ENCODE peak calls at places on chromosome 3, in four cellular contexts. One of them, this sample, is unnamed.

GRCh38 chr3:169203631-169204550 is 459.6 kb downstream of the MECOM start:
- DNase-seq in adrenal gland: no peak
- DNase-seq in cardiac fibroblast: peak
- DNase-seq in neural progenitor cell: no peak
- DNase-seq in this sample: no peak

GRCh38 chr3:20066848-20067617 is 26.8 kb downstream of the KAT2B start:
- DNase-seq in cardiac fibroblast: no peak
- DNase-seq in adrenal gland: no peak
- DNase-seq in neural progenitor cell: no peak
- DNase-seq in this sample: peak

GRCh38 chr3:128794067-128794768 is 68.2 kb downstream of the RAB7A start:
- DNase-seq in adrenal gland: peak
- DNase-seq in cardiac fibroblast: peak
- DNase-seq in neural progenitor cell: no peak
- DNase-seq in this sample: peak

GRCh38 chr3:157369712-157370447 is 66.8 kb upstream of the PTX3 start:
- DNase-seq in neural progenitor cell: peak
- DNase-seq in cardiac fibroblast: peak
- DNase-seq in adrenal gland: no peak
- DNase-seq in this sample: no peak

GRCh38 chr3:160403796-160404510 is 4.5 kb downstream of the SMC4 start:
- DNase-seq in neural progenitor cell: no peak
- DNase-seq in cardiac fibroblast: peak
- DNase-seq in adrenal gland: no peak
- DNase-seq in this sample: no peak

GRCh38 chr3:20773320-20773984 is 587.4 kb upstream of the SGO1 start:
- DNase-seq in cardiac fibroblast: no peak
- DNase-seq in adrenal gland: no peak
- DNase-seq in neural progenitor cell: no peak
- DNase-seq in this sample: no peak

GRCh38 chr3:120908803-120909601 is 997 bp downstream of the STXBP5L start:
- DNase-seq in neural progenitor cell: no peak
- DNase-seq in adrenal gland: no peak
- DNase-seq in cardiac fibroblast: peak
- DNase-seq in this sample: no peak

GRCh38 chr3:13110678-13111116 is 37.5 kb upstream of the IQSEC1 start:
- DNase-seq in cardiac fibroblast: no peak
- DNase-seq in neural progenitor cell: peak
- DNase-seq in adrenal gland: no peak
- DNase-seq in this sample: no peak

GRCh38 chr3:31166249-31166885 is 271.9 kb upstream of the GADL1 start:
- DNase-seq in neural progenitor cell: peak
- DNase-seq in cardiac fibroblast: peak
- DNase-seq in adrenal gland: peak
- DNase-seq in this sample: peak

GRCh38 chr3:168511428-168512014 is 415.8 kb upstream of the GOLIM4 start:
- DNase-seq in adrenal gland: no peak
- DNase-seq in cardiac fibroblast: peak
- DNase-seq in neural progenitor cell: no peak
- DNase-seq in this sample: no peak

GRCh38 chr3:168250415-168250861 is 154.7 kb upstream of the GOLIM4 start:
- DNase-seq in cardiac fibroblast: peak
- DNase-seq in neural progenitor cell: peak
- DNase-seq in adrenal gland: no peak
- DNase-seq in this sample: no peak

GRCh38 chr3:150293401-150294001 is 114.6 kb upstream of the TSC22D2 start:
- DNase-seq in neural progenitor cell: no peak
- DNase-seq in adrenal gland: no peak
- DNase-seq in cardiac fibroblast: peak
- DNase-seq in this sample: peak

GRCh38 chr3:143633816-143634215 is 214.5 kb downstream of the SLC9A9 start:
- DNase-seq in adrenal gland: no peak
- DNase-seq in cardiac fibroblast: peak
- DNase-seq in neural progenitor cell: no peak
- DNase-seq in this sample: no peak

GRCh38 chr3:117842086-117842485 is 1132.5 kb downstream of the TUSC7 start:
- DNase-seq in neural progenitor cell: no peak
- DNase-seq in cardiac fibroblast: no peak
- DNase-seq in adrenal gland: no peak
- DNase-seq in this sample: no peak

GRCh38 chr3:182710557-182711157 is 82.6 kb upstream of the ATP11B start:
- DNase-seq in neural progenitor cell: peak
- DNase-seq in adrenal gland: no peak
- DNase-seq in cardiac fibroblast: peak
- DNase-seq in this sample: no peak

GRCh38 chr3:149715247-149715646 is 37.0 kb downstream of the COMMD2 start:
- DNase-seq in neural progenitor cell: no peak
- DNase-seq in adrenal gland: no peak
- DNase-seq in cardiac fibroblast: no peak
- DNase-seq in this sample: no peak

GRCh38 chr3:52121813-52122212 is 32.4 kb downstream of the POC1A start:
- DNase-seq in neural progenitor cell: no peak
- DNase-seq in cardiac fibroblast: no peak
- DNase-seq in adrenal gland: no peak
- DNase-seq in this sample: no peak

GRCh38 chr3:151265866-151266265 is 12.5 kb downstream of the P2RY14 start:
- DNase-seq in neural progenitor cell: peak
- DNase-seq in adrenal gland: no peak
- DNase-seq in cardiac fibroblast: no peak
- DNase-seq in this sample: no peak

GRCh38 chr3:70712449-70713082 is 400.1 kb upstream of the MDFIC2 start:
- DNase-seq in adrenal gland: no peak
- DNase-seq in cardiac fibroblast: no peak
- DNase-seq in neural progenitor cell: no peak
- DNase-seq in this sample: no peak

GRCh38 chr3:70722018-70722417 is 409.6 kb upstream of the MDFIC2 start:
- DNase-seq in neural progenitor cell: no peak
- DNase-seq in cardiac fibroblast: no peak
- DNase-seq in adrenal gland: no peak
- DNase-seq in this sample: no peak

DNA sequence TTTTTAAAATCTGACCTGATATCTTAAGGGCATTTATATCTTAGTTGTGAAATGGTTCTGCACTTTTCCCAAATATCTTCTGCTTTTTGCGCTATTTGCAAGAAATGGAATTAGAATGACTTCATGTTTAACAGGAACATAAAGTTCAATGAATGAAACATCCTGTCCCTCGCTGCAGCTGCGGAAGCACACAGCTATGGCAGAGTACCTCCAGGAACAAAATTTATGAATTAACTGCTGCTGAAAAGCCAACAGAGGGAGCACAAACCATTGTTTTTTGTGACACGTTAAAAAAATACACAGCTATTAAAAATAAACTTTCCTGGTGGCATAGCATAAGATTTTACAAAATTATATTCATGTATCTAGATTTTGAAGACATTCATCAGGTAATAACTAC is 404.4 kb upstream of the MDFIC2 start:
- DNase-seq in neural progenitor cell: no peak
- DNase-seq in cardiac fibroblast: peak
- DNase-seq in adrenal gland: no peak
- DNase-seq in this sample: peak
- TF ChIP-seq CTCF in neural progenitor cell: no peak
- TF ChIP-seq CTCF in cardiac fibroblast: peak
- TF ChIP-seq CTCF in adrenal gland: peak
- TF ChIP-seq CTCF in this sample: peak

GRCh38 chr3:43106293-43106628 is 382 bp upstream of the POMGNT2 start:
- DNase-seq in cardiac fibroblast: no peak
- DNase-seq in neural progenitor cell: no peak
- DNase-seq in adrenal gland: no peak
- DNase-seq in this sample: no peak

GRCh38 chr3:43105597-43106292 is at the start of gene POMGNT2:
- DNase-seq in cardiac fibroblast: peak
- DNase-seq in neural progenitor cell: peak
- DNase-seq in adrenal gland: peak
- DNase-seq in this sample: peak

GRCh38 chr3:43104039-43104438 is 1.8 kb downstream of the POMGNT2 start:
- DNase-seq in neural progenitor cell: no peak
- DNase-seq in adrenal gland: no peak
- DNase-seq in cardiac fibroblast: no peak
- DNase-seq in this sample: no peak

GRCh38 chr3:43105224-43105596 is 669 bp downstream of the POMGNT2 start:
- DNase-seq in cardiac fibroblast: no peak
- DNase-seq in adrenal gland: no peak
- DNase-seq in neural progenitor cell: no peak
- DNase-seq in this sample: no peak

DNA sequence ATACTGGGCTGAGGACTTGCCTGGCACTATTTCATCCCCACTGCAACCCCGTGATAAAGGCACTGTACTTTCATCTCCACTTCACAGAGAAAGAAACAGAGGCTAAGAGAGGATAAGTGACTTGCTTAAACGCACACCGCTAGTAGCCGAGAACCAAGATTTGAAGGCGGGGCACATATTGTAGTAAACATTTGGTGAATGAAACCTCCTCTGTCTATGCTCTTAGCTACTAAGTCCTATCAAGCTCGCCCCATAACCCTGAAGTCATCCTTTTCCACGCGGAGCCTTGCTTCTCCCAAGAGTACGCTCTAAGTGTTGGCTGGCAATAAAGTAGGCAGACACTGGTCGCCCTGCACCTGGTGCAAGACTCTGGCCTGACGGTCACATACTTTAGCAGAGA is 1.1 kb downstream of the POMGNT2 start:
- DNase-seq in adrenal gland: no peak
- DNase-seq in cardiac fibroblast: no peak
- DNase-seq in neural progenitor cell: no peak
- DNase-seq in this sample: no peak
- H3K4me3 ChIP-seq in adrenal gland: no peak
- H3K4me3 ChIP-seq in cardiac fibroblast: peak
- H3K4me3 ChIP-seq in neural progenitor cell: peak
- H3K4me3 ChIP-seq in this sample: peak

DNA sequence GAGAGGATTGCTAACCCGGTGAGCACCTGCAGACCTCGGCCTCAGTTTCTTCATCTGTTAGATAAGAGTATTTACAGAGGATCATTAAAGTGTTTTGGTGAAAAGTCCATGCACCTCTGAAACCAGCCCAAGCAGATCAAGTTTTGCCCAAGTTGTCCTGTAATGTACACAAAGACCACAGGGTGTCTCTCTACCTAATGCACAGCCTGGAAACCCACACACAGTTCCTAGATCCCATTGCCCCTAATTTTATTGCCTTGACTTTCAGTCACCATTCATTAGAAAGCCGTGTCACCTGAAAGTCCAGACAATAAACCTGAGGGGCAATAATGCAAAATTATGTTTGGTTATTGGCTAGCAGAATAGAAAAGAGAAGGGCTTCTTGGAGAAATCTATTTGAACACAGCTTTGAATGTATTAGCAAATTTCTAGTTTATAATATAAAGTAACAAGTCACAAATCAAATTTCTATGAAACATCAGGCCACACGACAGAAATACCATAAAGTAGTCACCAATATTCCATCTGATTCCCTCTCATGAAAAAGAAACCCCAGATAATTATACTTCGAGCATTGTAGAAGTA is 161.3 kb upstream of the SLC2A2 start:
- DNase-seq in cardiac fibroblast: peak
- DNase-seq in neural progenitor cell: peak
- DNase-seq in adrenal gland: no peak
- DNase-seq in this sample: no peak
- TF ChIP-seq CTCF in cardiac fibroblast: peak
- TF ChIP-seq CTCF in neural progenitor cell: peak
- TF ChIP-seq CTCF in adrenal gland: peak
- TF ChIP-seq CTCF in this sample: peak

GRCh38 chr3:57756528-57757401 is 656 bp downstream of the SLMAP start:
- DNase-seq in adrenal gland: peak
- DNase-seq in cardiac fibroblast: peak
- DNase-seq in neural progenitor cell: peak
- DNase-seq in this sample: no peak

GRCh38 chr3:57756022-57756527 is at the start of gene SLMAP:
- DNase-seq in neural progenitor cell: peak
- DNase-seq in adrenal gland: peak
- DNase-seq in cardiac fibroblast: peak
- DNase-seq in this sample: peak

GRCh38 chr3:57755368-57756021 is 614 bp upstream of the SLMAP start:
- DNase-seq in neural progenitor cell: peak
- DNase-seq in cardiac fibroblast: peak
- DNase-seq in adrenal gland: peak
- DNase-seq in this sample: no peak

GRCh38 chr3:57757642-57758297 is 1.7 kb downstream of the SLMAP start:
- DNase-seq in neural progenitor cell: peak
- DNase-seq in cardiac fibroblast: peak
- DNase-seq in adrenal gland: no peak
- DNase-seq in this sample: no peak

GRCh38 chr3:57758686-57759085 is 2.6 kb downstream of the SLMAP start:
- DNase-seq in neural progenitor cell: no peak
- DNase-seq in adrenal gland: no peak
- DNase-seq in cardiac fibroblast: peak
- DNase-seq in this sample: no peak
- H3K4me3 ChIP-seq in neural progenitor cell: peak
- H3K4me3 ChIP-seq in adrenal gland: no peak
- H3K4me3 ChIP-seq in cardiac fibroblast: peak
- H3K4me3 ChIP-seq in this sample: no peak

GRCh38 chr3:71709908-71710511 is 15.2 kb downstream of the EIF4E3 start:
- DNase-seq in neural progenitor cell: no peak
- DNase-seq in cardiac fibroblast: no peak
- DNase-seq in adrenal gland: no peak
- DNase-seq in this sample: no peak

GRCh38 chr3:71708478-71709098 is 16.6 kb downstream of the EIF4E3 start:
- DNase-seq in cardiac fibroblast: no peak
- DNase-seq in neural progenitor cell: no peak
- DNase-seq in adrenal gland: no peak
- DNase-seq in this sample: no peak

GRCh38 chr3:71707600-71707999 is 17.6 kb downstream of the EIF4E3 start:
- DNase-seq in cardiac fibroblast: no peak
- DNase-seq in adrenal gland: no peak
- DNase-seq in neural progenitor cell: no peak
- DNase-seq in this sample: no peak

GRCh38 chr3:71713041-71713440 is 12.2 kb downstream of the EIF4E3 start:
- DNase-seq in cardiac fibroblast: no peak
- DNase-seq in neural progenitor cell: no peak
- DNase-seq in adrenal gland: no peak
- DNase-seq in this sample: no peak

GRCh38 chr3:71710906-71711494 is 14.2 kb downstream of the EIF4E3 start:
- DNase-seq in neural progenitor cell: peak
- DNase-seq in adrenal gland: no peak
- DNase-seq in cardiac fibroblast: peak
- DNase-seq in this sample: no peak
- TF ChIP-seq CTCF in neural progenitor cell: peak
- TF ChIP-seq CTCF in adrenal gland: peak
- TF ChIP-seq CTCF in cardiac fibroblast: peak
- TF ChIP-seq CTCF in this sample: peak

DNA sequence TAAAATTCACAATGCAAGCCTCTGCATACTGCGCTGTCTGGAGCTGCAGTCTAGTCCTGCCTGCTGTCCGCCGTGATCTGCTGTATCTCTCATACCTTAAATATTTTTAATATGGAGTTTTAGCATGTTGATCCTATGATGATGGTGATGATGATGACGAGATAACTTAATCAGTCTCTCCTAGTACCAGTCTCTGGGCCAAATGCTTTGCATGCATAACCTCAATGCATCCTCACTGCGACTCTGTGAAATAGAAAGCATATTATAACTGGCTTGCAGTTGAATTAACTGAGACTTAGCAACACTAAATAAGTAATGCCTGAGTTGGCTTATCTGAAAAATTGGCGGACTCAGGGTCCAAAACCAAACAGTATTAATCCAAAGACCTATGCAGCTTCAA is 38.4 kb upstream of the BCHE start:
- DNase-seq in adrenal gland: no peak
- DNase-seq in cardiac fibroblast: no peak
- DNase-seq in neural progenitor cell: no peak
- DNase-seq in this sample: no peak
- H3K4me3 ChIP-seq in adrenal gland: no peak
- H3K4me3 ChIP-seq in cardiac fibroblast: no peak
- H3K4me3 ChIP-seq in neural progenitor cell: no peak
- H3K4me3 ChIP-seq in this sample: no peak